ENCODE peak calls at places on chromosomes 7 and 10, in five cellular contexts. N is HepG2, H is suprapubic skin, R is GM12891, J is transverse colon. V is an unnamed sample.

GRCh38 chr7:73451780-73452398 is 18.3 kb downstream of the FZD9 start:
- DNase-seq in N (peak; percentile 57), H (no peak), R (no peak), J (no peak), V (peak; percentile 39)

GRCh38 chr10:93406367-93407145 is 75.6 kb downstream of the MYOF start:
- DNase-seq in N (no peak), H (no peak), R (no peak), J (no peak), V (no peak)

GRCh38 chr7:104035351-104035750 is 45.9 kb upstream of the RELN start:
- DNase-seq in N (no peak), H (no peak), R (no peak), J (no peak), V (no peak)

GRCh38 chr10:13712799-13713581 is 126.2 kb downstream of the PRPF18 start:
- DNase-seq in N (no peak), H (peak; percentile 76), R (no peak), J (peak; percentile 66), V (peak; percentile 44)

GRCh38 chr10:14084875-14085274 is 245.8 kb downstream of the FRMD4A start:
- DNase-seq in N (no peak), H (no peak), R (no peak), J (no peak), V (no peak)

GRCh38 chr7:57182031-57182430 is 49.8 kb upstream of the ZNF479 start:
- DNase-seq in N (no peak), H (no peak), R (no peak), J (no peak), V (no peak)

GRCh38 chr7:127628445-127628844 is 10.5 kb upstream of the PAX4 start:
- DNase-seq in N (no peak), H (no peak), R (no peak), J (no peak), V (no peak)

GRCh38 chr7:140402178-140402835 is 1.6 kb upstream of the RAB19 start:
- DNase-seq in N (no peak), H (no peak), R (no peak), J (no peak), V (no peak)

GRCh38 chr10:58588673-58589265 is 76.1 kb downstream of the BICC1 start:
- DNase-seq in N (no peak), H (no peak), R (no peak), J (no peak), V (no peak)

GRCh38 chr7:5594616-5595544 is 171.2 kb upstream of the TNRC18 start:
- DNase-seq in N (no peak), H (peak; percentile 77), R (no peak), J (no peak), V (no peak)

GRCh38 chr10:50219646-50220045 is 31.7 kb downstream of the ASAH2 start:
- DNase-seq in N (peak; percentile 69), H (no peak), R (no peak), J (no peak), V (no peak)

GRCh38 chr7:155289107-155289506 is 8.6 kb upstream of the INSIG1 start:
- DNase-seq in N (no peak), H (no peak), R (no peak), J (no peak), V (no peak)

GRCh38 chr7:39811161-39811614 is 138.9 kb upstream of the CDK13 start:
- DNase-seq in N (no peak), H (no peak), R (no peak), J (no peak), V (no peak)

GRCh38 chr7:2621948-2622640 is 9.7 kb upstream of the TTYH3 start:
- DNase-seq in N (peak; percentile 92), H (no peak), R (no peak), J (no peak), V (no peak)
- TF ChIP-seq POLR2AphosphoS5 in N (peak; percentile 76), H (no peak), R (no peak), J (no peak), V (no peak)

DNA sequence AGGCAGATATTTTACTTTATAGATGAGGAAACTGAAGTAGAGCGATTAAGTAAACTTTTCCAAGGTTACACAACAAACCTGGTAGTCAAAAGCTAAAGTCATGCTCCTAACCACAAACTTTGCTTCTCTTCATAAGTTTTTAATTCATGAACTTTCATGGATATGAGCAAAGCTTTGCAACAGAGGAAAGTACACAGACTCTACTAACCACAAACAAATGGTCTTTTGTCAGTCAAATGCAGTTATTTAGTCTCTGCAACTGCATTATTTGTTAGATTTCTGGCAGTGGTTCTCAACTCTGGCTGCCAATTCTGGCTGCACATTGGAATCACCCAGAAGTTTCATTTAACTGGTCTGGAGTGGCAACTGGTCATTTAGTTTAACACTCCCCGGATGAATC is 140.6 kb upstream of the TMEM168 start:
- DNase-seq in N (peak; percentile 60), H (no peak), R (no peak), J (no peak), V (no peak)
- TF ChIP-seq POLR2AphosphoS5 in N (no peak), H (no peak), R (no peak), J (no peak), V (no peak)

GRCh38 chr10:121157998-121158397 is 306.8 kb downstream of the WDR11 start:
- DNase-seq in N (no peak), H (no peak), R (no peak), J (peak; percentile 56), V (no peak)
- TF ChIP-seq POLR2AphosphoS5 in N (no peak), H (no peak), R (no peak), J (no peak), V (no peak)

DNA sequence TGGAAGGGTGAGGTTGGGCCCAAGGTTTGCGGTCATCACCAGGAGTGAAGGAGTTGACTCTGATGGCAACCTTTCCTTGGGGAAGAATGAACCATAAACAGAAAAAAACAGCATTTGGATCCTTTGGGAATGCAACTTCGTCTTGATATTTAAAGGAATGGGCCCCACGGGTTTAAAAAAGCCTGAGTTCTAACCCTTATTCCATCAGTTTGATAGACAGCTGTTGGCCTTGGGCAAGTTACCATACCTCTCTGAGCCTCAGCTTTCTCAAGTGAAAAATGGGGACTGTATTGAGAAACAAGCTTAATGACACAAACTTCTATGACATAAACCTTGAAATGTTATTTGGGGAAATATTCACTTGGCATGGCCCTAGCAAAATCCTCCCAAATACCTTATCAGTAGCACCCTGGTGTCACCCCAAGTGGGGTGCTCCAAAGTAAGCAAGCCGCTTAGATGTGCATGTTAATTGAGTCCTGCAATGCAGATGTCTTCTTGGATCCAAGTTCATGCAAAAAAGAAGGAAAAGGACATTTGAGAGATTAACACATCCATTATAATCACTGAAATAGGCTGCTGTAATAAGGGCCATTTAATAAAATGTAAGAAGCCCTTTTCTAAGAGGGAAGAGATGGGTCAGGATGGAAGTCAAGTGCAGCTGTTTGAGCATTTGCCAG is 13.8 kb downstream of the MXI1 start:
- DNase-seq in N (no peak), H (no peak), R (no peak), J (no peak), V (no peak)
- TF ChIP-seq POLR2AphosphoS5 in N (no peak), H (no peak), R (no peak), J (no peak), V (no peak)

DNA sequence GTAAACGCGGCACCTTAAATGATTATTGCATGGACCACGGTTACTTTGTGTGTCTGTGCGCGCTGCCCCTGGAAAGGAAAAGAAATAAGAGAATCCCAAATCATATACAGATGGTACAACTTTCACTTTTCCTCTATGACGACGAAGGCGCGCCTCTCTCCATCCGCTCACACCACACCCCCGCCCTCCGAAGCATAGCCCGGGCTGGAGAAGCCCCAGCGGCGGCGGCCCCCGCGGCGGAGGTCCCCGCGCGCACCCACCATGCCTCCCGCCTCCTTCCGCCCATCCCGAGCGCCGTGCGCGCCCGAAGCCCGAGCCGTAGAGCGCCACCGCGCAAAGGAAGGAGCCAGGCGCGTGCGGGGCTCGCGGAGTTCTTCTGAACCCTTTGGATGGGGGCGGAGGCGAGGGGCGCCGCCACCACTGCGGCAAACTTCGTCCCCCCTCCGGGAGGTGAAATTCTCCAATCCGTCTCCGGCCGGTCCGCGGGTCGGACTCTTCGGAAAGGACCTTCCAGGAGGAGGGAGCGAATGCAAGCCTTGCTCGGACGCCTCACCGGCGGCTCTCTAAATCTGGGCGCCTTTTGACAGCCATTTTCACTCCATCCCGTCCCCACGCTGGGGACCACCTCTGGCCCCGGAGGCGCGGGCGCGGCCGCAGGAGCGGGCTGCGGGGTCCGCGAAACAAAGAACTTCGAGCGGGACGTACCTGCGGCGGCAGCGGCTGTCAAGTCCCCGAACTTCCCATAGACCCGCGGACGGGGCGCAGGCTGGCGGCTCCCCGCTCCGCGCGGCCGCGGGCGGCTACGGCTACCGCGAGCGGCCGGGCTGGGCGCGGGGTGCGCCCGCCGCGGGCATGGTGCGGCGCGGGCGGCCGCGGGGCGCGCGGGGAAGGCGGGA is 495 bp downstream of the GLI3 start:
- DNase-seq in N (no peak), H (peak; percentile 82), R (peak; percentile 30), J (peak; percentile 27), V (no peak)
- TF ChIP-seq POLR2AphosphoS5 in N (no peak), H (peak; percentile 41), R (no peak), J (peak; percentile 67), V (no peak)